ENCODE peak calls at places on chromosomes 7 and 10, in eight cellular contexts. I is H1, L is HCT116, D is spleen, Z is suprapubic skin, G is sigmoid colon, P is HL-60, S is Panc1. X is an unnamed sample.

GRCh38 chr10:119315128-119316001 is 108.0 kb downstream of the GRK5 start:
- DNase-seq in I (no peak), L (peak; percentile 91), D (no peak), Z (no peak), G (peak; percentile 83), P (peak; percentile 61), S (peak; percentile 85), X (no peak)

GRCh38 chr10:113558336-113558735 is 5.5 kb downstream of the HABP2 start:
- DNase-seq in I (peak; percentile 55), L (no peak), D (no peak), Z (no peak), G (no peak), P (no peak), S (no peak), X (no peak)

GRCh38 chr7:128932862-128933821 is 4.6 kb upstream of the IRF5 start:
- DNase-seq in I (no peak), L (no peak), D (no peak), Z (peak; percentile 64), G (peak; percentile 75), P (peak; percentile 70), S (no peak), X (no peak)

GRCh38 chr10:46239247-46239646 is 47.5 kb upstream of the ANTXRL start:
- DNase-seq in I (no peak), L (no peak), D (no peak), Z (no peak), G (no peak), P (no peak), S (no peak), X (no peak)

GRCh38 chr10:69696073-69696731 is 66.2 kb downstream of the FAM241B start:
- DNase-seq in I (peak; percentile 58), L (peak; percentile 69), D (no peak), Z (no peak), G (peak; percentile 18), P (peak; percentile 12), S (no peak), X (peak; percentile 27)

GRCh38 chr10:59279476-59279875 is 82.9 kb downstream of the FAM13C start:
- DNase-seq in I (no peak), L (no peak), D (no peak), Z (no peak), G (no peak), P (no peak), S (no peak), X (no peak)

GRCh38 chr7:32648408-32649156 is 153.3 kb downstream of the AVL9 start:
- DNase-seq in I (no peak), L (no peak), D (no peak), Z (no peak), G (no peak), P (no peak), S (no peak), X (no peak)

GRCh38 chr7:100699018-100699417 is 5.0 kb upstream of the GIGYF1 start:
- DNase-seq in I (no peak), L (no peak), D (no peak), Z (no peak), G (no peak), P (no peak), S (no peak), X (no peak)

GRCh38 chr10:90481326-90481923 is 376.4 kb downstream of the HTR7 start:
- DNase-seq in I (no peak), L (no peak), D (no peak), Z (no peak), G (no peak), P (no peak), S (no peak), X (no peak)

GRCh38 chr7:106057962-106058901 is 53.9 kb downstream of the SYPL1 start:
- DNase-seq in I (no peak), L (no peak), D (peak; percentile 93), Z (peak; percentile 88), G (peak; percentile 95), P (no peak), S (no peak), X (peak; percentile 78)

GRCh38 chr10:98403812-98404504 is 11.0 kb downstream of the PYROXD2 start:
- DNase-seq in I (no peak), L (no peak), D (no peak), Z (no peak), G (no peak), P (no peak), S (no peak), X (no peak)

GRCh38 chr10:18005781-18006456 is 54.2 kb downstream of the SLC39A12 start:
- DNase-seq in I (no peak), L (no peak), D (no peak), Z (no peak), G (no peak), P (no peak), S (no peak), X (no peak)

GRCh38 chr10:119489572-119490326 is 52.8 kb downstream of the RGS10 start:
- DNase-seq in I (peak; percentile 98), L (peak; percentile 32), D (peak; percentile 88), Z (no peak), G (peak; percentile 71), P (peak; percentile 25), S (peak; percentile 39), X (peak; percentile 37)

GRCh38 chr10:133030791-133031190 is 56.9 kb upstream of the ADGRA1 start:
- DNase-seq in I (no peak), L (no peak), D (no peak), Z (no peak), G (no peak), P (no peak), S (no peak), X (no peak)
- TF ChIP-seq POLR2AphosphoS5 in I (no peak), L (no peak), D (no peak), Z (no peak), G (no peak), P (no peak), S (no peak), X (no peak)

GRCh38 chr10:26480909-26481703 is 43.0 kb downstream of the APBB1IP start:
- DNase-seq in I (no peak), L (no peak), D (no peak), Z (no peak), G (no peak), P (no peak), S (no peak), X (no peak)
- H3K27ac ChIP-seq in I (no peak overlapping the region), L (no peak overlapping the region), D (peak overlapping the region; percentile 91), Z (no peak overlapping the region), G (no peak overlapping the region), P (peak overlapping the region; percentile 77), S (no peak overlapping the region), X (peak overlapping the region; percentile 30)

GRCh38 chr7:1459512-1459892 is 232 bp upstream of the MICALL2 start:
- DNase-seq in I (peak; percentile 99), L (peak; percentile 95), D (peak; percentile 100), Z (peak; percentile 100), G (peak; percentile 100), P (peak; percentile 96), S (peak; percentile 80), X (peak; percentile 100)
- TF ChIP-seq POLR2AphosphoS5 in I (no peak), L (no peak), D (no peak), Z (no peak), G (no peak), P (no peak), S (no peak), X (no peak)

GRCh38 chr10:50416885-50417284 is 165.6 kb upstream of the ASAH2 start:
- DNase-seq in I (no peak), L (no peak), D (no peak), Z (no peak), G (no peak), P (no peak), S (no peak), X (no peak)
- H3K27ac ChIP-seq in I (no peak overlapping the region), L (no peak overlapping the region), D (no peak overlapping the region), Z (peak overlapping the region; percentile 88), G (no peak overlapping the region), P (no peak overlapping the region), S (no peak overlapping the region), X (no peak overlapping the region)

GRCh38 chr7:141344153-141344935 is 206.9 kb upstream of the AGK start:
- DNase-seq in I (no peak), L (no peak), D (no peak), Z (no peak), G (no peak), P (no peak), S (no peak), X (no peak)
- TF ChIP-seq POLR2AphosphoS5 in I (no peak), L (no peak), D (no peak), Z (no peak), G (no peak), P (no peak), S (no peak), X (no peak)

DNA sequence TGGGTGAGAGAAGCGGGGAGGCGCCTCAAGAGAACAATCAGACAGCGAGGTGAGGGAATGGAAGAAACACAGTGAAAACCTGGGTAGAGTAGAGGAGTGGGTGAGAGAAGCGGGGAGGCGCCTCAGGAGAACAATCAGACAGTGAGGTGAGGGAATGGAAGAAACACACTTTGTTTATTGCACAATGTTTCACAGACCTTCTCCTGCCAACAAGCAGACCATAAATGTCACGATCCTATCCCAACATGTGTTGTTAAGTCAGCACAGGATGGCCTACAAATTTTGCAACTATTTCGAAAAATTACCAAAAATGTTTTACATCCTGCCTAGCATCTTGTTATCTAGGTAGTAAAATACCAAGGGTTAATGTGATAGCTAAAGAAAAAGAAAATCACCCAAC is 115.3 kb downstream of the JAZF1 start:
- DNase-seq in I (no peak), L (no peak), D (no peak), Z (no peak), G (peak; percentile 77), P (peak; percentile 94), S (no peak), X (no peak)
- H3K27ac ChIP-seq in I (no peak overlapping the region), L (no peak overlapping the region), D (peak overlapping the region; percentile 15), Z (peak overlapping the region; percentile 69), G (peak overlapping the region; percentile 81), P (peak overlapping the region; percentile 60), S (peak overlapping the region; percentile 70), X (no peak overlapping the region)